ENCODE peak calls at places on chromosomes 4 and X, in seven cellular contexts. H is neural progenitor cell, G is HFF-Myc, R is pancreas, F is breast epithelium, D is tibial nerve, Y is H9. B is an unnamed sample.

GRCh38 chr4:106494066-106494465 is 125.5 kb upstream of the GIMD1 start:
- DNase-seq in H (no peak), G (no peak), R (no peak), F (no peak), D (no peak), Y (no peak), B (no peak)

GRCh38 chr4:87965501-87965975 is 10.0 kb upstream of the SPP1 start:
- DNase-seq in H (no peak), G (no peak), R (peak), F (no peak), D (no peak), Y (peak), B (no peak)

GRCh38 chr4:176313596-176314341 is 6.0 kb upstream of the SPCS3 start:
- DNase-seq in H (no peak), G (peak), R (no peak), F (no peak), D (no peak), Y (no peak), B (no peak)

GRCh38 chr4:119977135-119977534 is 89.5 kb downstream of the MAD2L1 start:
- DNase-seq in H (no peak), G (no peak), R (no peak), F (no peak), D (no peak), Y (no peak), B (no peak)

GRCh38 chr4:126007142-126007541 is 692.4 kb downstream of the FAT4 start:
- DNase-seq in H (no peak), G (no peak), R (no peak), F (no peak), D (no peak), Y (no peak), B (no peak)

GRCh38 chr4:3201718-3202702 is 46.9 kb upstream of the MSANTD1 start:
- DNase-seq in H (no peak), G (no peak), R (no peak), F (no peak), D (no peak), Y (no peak), B (no peak)

GRCh38 chrX:19683358-19683757 is 168.1 kb upstream of the MAP3K15 start:
- DNase-seq in H (no peak), G (no peak), R (no peak), F (no peak), D (no peak), Y (no peak), B (no peak)

GRCh38 chrX:132330156-132330729 is 111.0 kb upstream of the RAP2C start:
- DNase-seq in H (no peak), G (no peak), R (no peak), F (no peak), D (no peak), Y (no peak), B (no peak)

GRCh38 chrX:119655125-119655524 is 37.8 kb downstream of the SEPTIN6 start:
- DNase-seq in H (no peak), G (peak), R (no peak), F (no peak), D (no peak), Y (no peak), B (peak)

GRCh38 chr4:123232439-123232838 is 164.2 kb upstream of the SPRY1 start:
- DNase-seq in H (no peak), G (no peak), R (no peak), F (no peak), D (no peak), Y (no peak), B (no peak)

GRCh38 chr4:108774809-108775530 is 12.1 kb upstream of the ETNPPL start:
- DNase-seq in H (no peak), G (no peak), R (peak), F (no peak), D (no peak), Y (no peak), B (no peak)

GRCh38 chr4:106584590-106584989 is 216.0 kb upstream of the GIMD1 start:
- DNase-seq in H (no peak), G (no peak), R (no peak), F (no peak), D (no peak), Y (no peak), B (no peak)

GRCh38 chrX:68939868-68940267 is 111.0 kb downstream of the EFNB1 start:
- DNase-seq in H (no peak), G (no peak), R (no peak), F (no peak), D (no peak), Y (peak), B (no peak)

GRCh38 chr4:113760094-113760851 is 1.3 kb downstream of the CAMK2D start:
- DNase-seq in H (peak), G (no peak), R (no peak), F (no peak), D (peak), Y (no peak), B (peak)

GRCh38 chr4:41483771-41484170 is 54.2 kb upstream of the LIMCH1 start:
- DNase-seq in H (no peak), G (no peak), R (no peak), F (no peak), D (no peak), Y (no peak), B (no peak)

GRCh38 chrX:71619193-71619592 is 882 bp upstream of the CXCR3 start:
- DNase-seq in H (no peak), G (no peak), R (no peak), F (no peak), D (no peak), Y (no peak), B (no peak)

GRCh38 chr4:103645991-103646390 is 73.8 kb downstream of the TACR3 start:
- DNase-seq in H (no peak), G (no peak), R (no peak), F (no peak), D (no peak), Y (no peak), B (no peak)

GRCh38 chrX:74119016-74119910 is 184.7 kb upstream of the ZCCHC13 start:
- DNase-seq in H (no peak), G (peak), R (no peak), F (no peak), D (no peak), Y (no peak), B (no peak)

GRCh38 chrX:1041051-1041450 is 171.4 kb downstream of the CRLF2 start:
- DNase-seq in H (no peak), G (no peak), R (no peak), F (no peak), D (no peak), Y (no peak), B (no peak)

GRCh38 chrX:25941559-25942250 is 196.4 kb upstream of the MAGEB18 start:
- DNase-seq in H (no peak), G (no peak), R (no peak), F (no peak), D (no peak), Y (no peak), B (no peak)

GRCh38 chr4:108796173-108796572 is 33.3 kb upstream of the ETNPPL start:
- DNase-seq in H (no peak), G (no peak), R (no peak), F (no peak), D (no peak), Y (no peak), B (no peak)

GRCh38 chr4:13535708-13536361 is 8.5 kb downstream of the NKX3-2 start:
- DNase-seq in H (peak), G (no peak), R (peak), F (no peak), D (no peak), Y (no peak), B (no peak)

GRCh38 chrX:136778020-136778419 is 2.7 kb downstream of the ARHGEF6 start:
- DNase-seq in H (no peak), G (no peak), R (no peak), F (no peak), D (no peak), Y (no peak), B (no peak)

GRCh38 chrX:12447448-12448154 is 309.3 kb downstream of the FRMPD4 start:
- DNase-seq in H (no peak), G (peak), R (no peak), F (no peak), D (peak), Y (no peak), B (no peak)

GRCh38 chrX:39261446-39262147 is 460.3 kb downstream of the MID1IP1 start:
- DNase-seq in H (peak), G (no peak), R (no peak), F (no peak), D (peak), Y (no peak), B (no peak)
- TF ChIP-seq CTCF in H (peak), G (peak), R (peak), F (no peak), D (peak), Y (peak), B (no peak)

GRCh38 chrX:39805825-39806224 is 291.9 kb downstream of the BCOR start:
- DNase-seq in H (no peak), G (no peak), R (no peak), F (no peak), D (no peak), Y (no peak), B (no peak)
- TF ChIP-seq CTCF in H (no peak), G (no peak), R (no peak), F (no peak), D (no peak), Y (no peak), B (no peak)

GRCh38 chr4:115234405-115235093 is 121.1 kb upstream of the NDST4 start:
- DNase-seq in H (peak), G (no peak), R (no peak), F (no peak), D (peak), Y (peak), B (no peak)
- TF ChIP-seq CTCF in H (peak), G (no peak), R (no peak), F (no peak), D (no peak), Y (peak), B (no peak)

DNA sequence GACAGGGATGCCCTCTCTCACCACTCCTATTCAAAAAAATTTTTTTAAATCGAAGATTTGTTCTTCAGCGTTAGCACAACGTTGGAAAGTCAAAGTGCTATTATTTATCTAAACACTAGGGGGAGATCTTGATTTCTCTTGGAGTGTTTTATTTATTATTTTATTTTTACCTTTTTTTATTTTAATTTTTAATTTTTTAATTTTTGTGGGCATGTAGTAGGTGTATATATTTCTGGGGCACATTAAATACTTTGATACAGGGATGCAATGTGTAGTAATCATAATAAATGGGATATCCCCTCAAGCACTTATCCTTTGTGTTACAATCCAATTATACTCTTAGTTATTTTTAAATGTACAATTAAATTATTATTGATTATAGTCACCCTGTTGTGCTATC is 37.4 kb upstream of the SLC10A4 start:
- DNase-seq in H (no peak), G (no peak), R (no peak), F (no peak), D (no peak), Y (no peak), B (no peak)
- TF ChIP-seq CTCF in H (peak), G (peak), R (peak), F (peak), D (no peak), Y (peak), B (no peak)

GRCh38 chr4:73662709-73663546 is 42.7 kb upstream of the RASSF6 start:
- DNase-seq in H (no peak), G (no peak), R (no peak), F (no peak), D (no peak), Y (no peak), B (no peak)
- TF ChIP-seq CTCF in H (peak), G (peak), R (no peak), F (no peak), D (peak), Y (peak), B (no peak)

GRCh38 chr4:1285790-1286553 is 3.7 kb upstream of the MAEA start:
- DNase-seq in H (peak), G (no peak), R (no peak), F (no peak), D (no peak), Y (peak), B (no peak)
- TF ChIP-seq CTCF in H (peak), G (peak), R (no peak), F (no peak), D (no peak), Y (peak), B (no peak)

DNA sequence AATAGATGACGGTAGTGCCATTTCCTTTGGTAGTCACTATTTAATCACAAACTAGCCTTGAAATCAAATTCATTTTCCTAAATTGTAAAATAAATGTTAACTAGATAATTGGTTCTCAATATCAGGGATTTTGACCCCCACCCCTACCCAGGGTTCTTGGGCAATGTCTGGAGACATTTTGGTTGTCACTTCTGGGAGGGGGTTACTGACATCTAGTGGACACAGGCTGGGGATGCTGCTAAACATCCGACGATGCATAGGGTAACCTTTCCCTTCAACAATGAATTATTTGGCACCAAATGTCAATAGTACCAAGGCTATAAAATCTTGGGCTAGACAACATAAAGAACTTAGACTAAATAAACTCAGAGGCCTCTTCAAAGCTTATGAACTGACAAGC is 285.8 kb upstream of the TRPC5 start:
- DNase-seq in H (peak), G (no peak), R (no peak), F (no peak), D (no peak), Y (no peak), B (no peak)
- TF ChIP-seq CTCF in H (peak), G (no peak), R (no peak), F (no peak), D (no peak), Y (peak), B (no peak)

DNA sequence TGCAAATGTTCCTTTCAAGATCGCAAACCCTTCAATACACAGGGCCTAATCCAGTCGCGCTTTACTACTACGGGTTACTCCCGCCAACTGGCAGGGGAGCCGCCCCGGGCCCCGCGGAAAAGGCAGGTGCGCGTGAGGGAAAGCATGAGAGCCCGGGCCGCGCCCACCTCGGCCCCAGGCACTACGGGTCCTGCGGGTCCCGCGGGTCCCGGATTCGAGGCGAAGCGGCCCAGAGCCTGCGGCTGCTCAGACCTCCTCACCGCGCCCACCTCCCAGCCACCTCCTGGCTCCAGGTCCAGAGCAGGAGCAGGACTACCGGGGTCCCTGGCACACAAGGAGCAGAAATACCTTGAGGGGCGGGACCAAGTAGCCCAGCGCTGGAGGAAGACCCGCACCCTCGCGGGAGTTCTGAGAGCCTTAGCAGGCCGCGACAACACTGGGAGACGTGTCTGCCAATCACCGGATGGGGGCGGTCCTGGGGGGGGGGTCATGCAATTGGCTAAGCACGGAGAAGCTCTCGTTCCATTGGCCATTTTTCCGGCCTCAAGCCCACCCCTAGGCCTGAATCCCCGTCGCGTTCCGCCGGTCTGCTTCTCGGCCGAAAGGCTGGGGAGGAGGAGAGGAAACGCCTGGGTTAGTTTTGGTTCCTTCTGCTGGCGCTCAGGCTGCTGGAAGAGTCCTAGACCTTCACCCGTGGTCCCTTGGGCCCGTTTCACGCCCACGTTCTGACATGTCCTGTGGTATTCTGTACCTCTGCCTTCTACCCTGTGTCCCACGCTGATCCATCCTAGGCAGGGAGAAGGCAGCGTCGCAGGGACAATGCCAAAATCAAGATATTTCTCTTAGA is 29.0 kb downstream of the ERVMER34-1 start:
- DNase-seq in H (peak), G (peak), R (peak), F (peak), D (peak), Y (peak), B (peak)
- TF ChIP-seq CTCF in H (no peak), G (no peak), R (no peak), F (no peak), D (peak), Y (no peak), B (no peak)

B was measured in omental fat pad.